ENCODE peak calls at places on chromosomes 6 and 20, in six cellular contexts. One of them, this sample, is unnamed.

GRCh38 chr20:48164566-48165400 is 379.5 kb upstream of the SULF2 start:
- DNase-seq in AG04450: no peak
- DNase-seq in B cell: no peak
- DNase-seq in ovary: no peak
- DNase-seq in lung: no peak
- DNase-seq in GM23338: no peak
- DNase-seq in this sample: no peak

GRCh38 chr20:3911956-3912355 is 22.8 kb downstream of the PANK2 start:
- DNase-seq in AG04450: no peak
- DNase-seq in B cell: no peak
- DNase-seq in ovary: no peak
- DNase-seq in lung: peak
- DNase-seq in GM23338: no peak
- DNase-seq in this sample: no peak

GRCh38 chr6:73513496-73513854 is 7.4 kb downstream of the EEF1A1 start:
- DNase-seq in AG04450: no peak
- DNase-seq in B cell: no peak
- DNase-seq in ovary: no peak
- DNase-seq in lung: no peak
- DNase-seq in GM23338: no peak
- DNase-seq in this sample: no peak

GRCh38 chr20:13331536-13331935 is 110.5 kb downstream of the ISM1 start:
- DNase-seq in AG04450: no peak
- DNase-seq in B cell: no peak
- DNase-seq in ovary: no peak
- DNase-seq in lung: no peak
- DNase-seq in GM23338: no peak
- DNase-seq in this sample: no peak

GRCh38 chr6:13807691-13808090 is 6.7 kb downstream of the MCUR1 start:
- DNase-seq in AG04450: no peak
- DNase-seq in B cell: no peak
- DNase-seq in ovary: no peak
- DNase-seq in lung: no peak
- DNase-seq in GM23338: no peak
- DNase-seq in this sample: no peak

GRCh38 chr20:35269055-35269781 is 8.7 kb downstream of the MMP24OS start:
- DNase-seq in AG04450: no peak
- DNase-seq in B cell: peak
- DNase-seq in ovary: peak
- DNase-seq in lung: peak
- DNase-seq in GM23338: peak
- DNase-seq in this sample: peak

GRCh38 chr6:113802779-113803178 is 54.4 kb upstream of the MARCKS start:
- DNase-seq in AG04450: no peak
- DNase-seq in B cell: no peak
- DNase-seq in ovary: no peak
- DNase-seq in lung: no peak
- DNase-seq in GM23338: no peak
- DNase-seq in this sample: no peak

GRCh38 chr6:39906318-39906761 is 27.9 kb downstream of the MOCS1 start:
- DNase-seq in AG04450: no peak
- DNase-seq in B cell: no peak
- DNase-seq in ovary: no peak
- DNase-seq in lung: no peak
- DNase-seq in GM23338: no peak
- DNase-seq in this sample: no peak

GRCh38 chr6:1059596-1059995 is 252.3 kb upstream of the FOXQ1 start:
- DNase-seq in AG04450: no peak
- DNase-seq in B cell: no peak
- DNase-seq in ovary: no peak
- DNase-seq in lung: no peak
- DNase-seq in GM23338: no peak
- DNase-seq in this sample: no peak

GRCh38 chr6:17885079-17885478 is 102.4 kb downstream of the KIF13A start:
- DNase-seq in AG04450: no peak
- DNase-seq in B cell: peak
- DNase-seq in ovary: no peak
- DNase-seq in lung: no peak
- DNase-seq in GM23338: no peak
- DNase-seq in this sample: no peak

GRCh38 chr20:21548390-21549035 is 34.6 kb upstream of the NKX2-2 start:
- DNase-seq in AG04450: no peak
- DNase-seq in B cell: no peak
- DNase-seq in ovary: no peak
- DNase-seq in lung: no peak
- DNase-seq in GM23338: no peak
- DNase-seq in this sample: peak

GRCh38 chr6:99130897-99131873 is 183.4 kb upstream of the FBXL4 start:
- DNase-seq in AG04450: no peak
- DNase-seq in B cell: no peak
- DNase-seq in ovary: no peak
- DNase-seq in lung: no peak
- DNase-seq in GM23338: peak
- DNase-seq in this sample: no peak

GRCh38 chr20:36575066-36575743 is 1.8 kb downstream of the TGIF2 start:
- DNase-seq in AG04450: no peak
- DNase-seq in B cell: peak
- DNase-seq in ovary: peak
- DNase-seq in lung: peak
- DNase-seq in GM23338: peak
- DNase-seq in this sample: peak

GRCh38 chr6:90295854-90296345 is 743 bp downstream of the BACH2 start:
- DNase-seq in AG04450: peak
- DNase-seq in B cell: peak
- DNase-seq in ovary: peak
- DNase-seq in lung: peak
- DNase-seq in GM23338: peak
- DNase-seq in this sample: peak
- TF ChIP-seq CTCF in AG04450: peak
- TF ChIP-seq CTCF in B cell: peak
- TF ChIP-seq CTCF in ovary: no peak
- TF ChIP-seq CTCF in lung: no peak
- TF ChIP-seq CTCF in GM23338: no peak
- TF ChIP-seq CTCF in this sample: no peak

GRCh38 chr20:22729180-22729579 is 144.8 kb upstream of the FOXA2 start:
- DNase-seq in AG04450: no peak
- DNase-seq in B cell: no peak
- DNase-seq in ovary: no peak
- DNase-seq in lung: no peak
- DNase-seq in GM23338: no peak
- DNase-seq in this sample: no peak

GRCh38 chr20:22728146-22728745 is 143.9 kb upstream of the FOXA2 start:
- DNase-seq in AG04450: no peak
- DNase-seq in B cell: no peak
- DNase-seq in ovary: no peak
- DNase-seq in lung: no peak
- DNase-seq in GM23338: no peak
- DNase-seq in this sample: no peak

GRCh38 chr20:22729616-22730236 is 145.4 kb upstream of the FOXA2 start:
- DNase-seq in AG04450: no peak
- DNase-seq in B cell: no peak
- DNase-seq in ovary: no peak
- DNase-seq in lung: no peak
- DNase-seq in GM23338: no peak
- DNase-seq in this sample: no peak

GRCh38 chr20:22732751-22733150 is 148.4 kb upstream of the FOXA2 start:
- DNase-seq in AG04450: no peak
- DNase-seq in B cell: no peak
- DNase-seq in ovary: no peak
- DNase-seq in lung: no peak
- DNase-seq in GM23338: no peak
- DNase-seq in this sample: no peak
- TF ChIP-seq CTCF in AG04450: no peak
- TF ChIP-seq CTCF in B cell: no peak
- TF ChIP-seq CTCF in ovary: no peak
- TF ChIP-seq CTCF in lung: no peak
- TF ChIP-seq CTCF in GM23338: peak
- TF ChIP-seq CTCF in this sample: no peak

DNA sequence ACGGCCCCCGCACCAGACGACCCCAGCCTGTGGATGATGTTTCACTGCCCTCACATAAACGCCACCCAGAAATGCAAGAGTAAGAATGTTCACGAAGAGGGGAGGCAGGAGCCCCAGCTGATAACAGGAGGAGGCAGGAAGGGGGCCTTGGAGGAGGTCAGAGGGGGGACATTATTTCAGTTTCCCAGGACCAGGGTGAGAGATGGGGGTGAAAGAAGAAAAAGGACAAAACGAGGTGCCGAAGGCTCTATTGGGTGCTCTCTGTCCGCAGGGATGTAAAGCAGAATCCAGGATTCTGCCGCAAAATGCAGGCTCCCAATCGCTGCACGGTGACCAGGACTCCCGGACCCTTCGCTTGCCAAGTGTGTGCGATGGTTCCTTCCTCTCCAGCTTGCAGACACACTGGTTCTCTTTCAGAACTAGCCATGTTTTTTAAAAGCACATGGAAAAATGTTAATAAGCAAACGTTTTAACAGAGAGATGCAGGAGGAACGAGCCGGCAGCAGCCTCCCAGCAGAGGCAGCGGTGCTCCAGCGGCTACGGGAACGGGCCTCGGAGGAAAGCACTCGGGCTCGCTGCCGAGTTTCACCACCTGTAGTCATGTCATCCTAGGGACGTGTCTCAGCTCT is 59.5 kb downstream of the ZNF831 start:
- DNase-seq in AG04450: no peak
- DNase-seq in B cell: no peak
- DNase-seq in ovary: no peak
- DNase-seq in lung: no peak
- DNase-seq in GM23338: peak
- DNase-seq in this sample: no peak
- TF ChIP-seq CTCF in AG04450: no peak
- TF ChIP-seq CTCF in B cell: no peak
- TF ChIP-seq CTCF in ovary: no peak
- TF ChIP-seq CTCF in lung: no peak
- TF ChIP-seq CTCF in GM23338: peak
- TF ChIP-seq CTCF in this sample: peak

GRCh38 chr6:150766201-150766997 is 99.1 kb upstream of the MTHFD1L start:
- DNase-seq in AG04450: no peak
- DNase-seq in B cell: no peak
- DNase-seq in ovary: peak
- DNase-seq in lung: no peak
- DNase-seq in GM23338: no peak
- DNase-seq in this sample: no peak

GRCh38 chr6:150767161-150767560 is 98.3 kb upstream of the MTHFD1L start:
- DNase-seq in AG04450: no peak
- DNase-seq in B cell: no peak
- DNase-seq in ovary: no peak
- DNase-seq in lung: no peak
- DNase-seq in GM23338: no peak
- DNase-seq in this sample: no peak

GRCh38 chr6:150767585-150768164 is 97.8 kb upstream of the MTHFD1L start:
- DNase-seq in AG04450: no peak
- DNase-seq in B cell: no peak
- DNase-seq in ovary: no peak
- DNase-seq in lung: no peak
- DNase-seq in GM23338: peak
- DNase-seq in this sample: no peak

GRCh38 chr6:150764638-150765456 is 100.7 kb upstream of the MTHFD1L start:
- DNase-seq in AG04450: no peak
- DNase-seq in B cell: no peak
- DNase-seq in ovary: no peak
- DNase-seq in lung: no peak
- DNase-seq in GM23338: no peak
- DNase-seq in this sample: no peak

GRCh38 chr6:150765457-150765764 is 100.1 kb upstream of the MTHFD1L start:
- DNase-seq in AG04450: no peak
- DNase-seq in B cell: no peak
- DNase-seq in ovary: no peak
- DNase-seq in lung: no peak
- DNase-seq in GM23338: no peak
- DNase-seq in this sample: peak
- TF ChIP-seq CTCF in AG04450: no peak
- TF ChIP-seq CTCF in B cell: no peak
- TF ChIP-seq CTCF in ovary: no peak
- TF ChIP-seq CTCF in lung: no peak
- TF ChIP-seq CTCF in GM23338: no peak
- TF ChIP-seq CTCF in this sample: no peak

GRCh38 chr6:69867075-69867911 is 937 bp downstream of the COL19A1 start:
- DNase-seq in AG04450: no peak
- DNase-seq in B cell: peak
- DNase-seq in ovary: peak
- DNase-seq in lung: peak
- DNase-seq in GM23338: peak
- DNase-seq in this sample: peak
- TF ChIP-seq CTCF in AG04450: no peak
- TF ChIP-seq CTCF in B cell: peak
- TF ChIP-seq CTCF in ovary: no peak
- TF ChIP-seq CTCF in lung: no peak
- TF ChIP-seq CTCF in GM23338: no peak
- TF ChIP-seq CTCF in this sample: peak